ENCODE peak calls at places on chromosomes 3 and 15, in four cellular contexts. One of them, this sample, is unnamed.
A peak's percentile ranks its signal among the peaks of the same experiment; 100 is the strongest.

GRCh38 chr15:78983146-78983918 is 38.5 kb upstream of the CTSH start:
- DNase-seq in transverse colon: no peak
- DNase-seq in astrocyte of the spinal cord: no peak
- DNase-seq in heart right ventricle: no peak
- DNase-seq in this sample: no peak

GRCh38 chr3:32440481-32441350 is 49.1 kb downstream of the CMTM7 start:
- DNase-seq in transverse colon: no peak
- DNase-seq in astrocyte of the spinal cord: no peak
- DNase-seq in heart right ventricle: no peak
- DNase-seq in this sample: no peak

GRCh38 chr3:166864473-166865467 is 515.3 kb downstream of the ZBBX start:
- DNase-seq in transverse colon: no peak
- DNase-seq in astrocyte of the spinal cord: no peak
- DNase-seq in heart right ventricle: no peak
- DNase-seq in this sample: no peak

GRCh38 chr15:101308604-101309435 is 13.8 kb upstream of the SNRPA1 start:
- DNase-seq in transverse colon: no peak
- DNase-seq in astrocyte of the spinal cord: no peak
- DNase-seq in heart right ventricle: no peak
- DNase-seq in this sample: no peak

GRCh38 chr3:53195602-53196574 is 34.9 kb downstream of the PRKCD start:
- DNase-seq in transverse colon: peak; percentile 59
- DNase-seq in astrocyte of the spinal cord: peak; percentile 29
- DNase-seq in heart right ventricle: no peak
- DNase-seq in this sample: no peak

GRCh38 chr3:15332405-15333098 is at the start of gene SH3BP5:
- DNase-seq in transverse colon: peak; percentile 79
- DNase-seq in astrocyte of the spinal cord: peak; percentile 53
- DNase-seq in heart right ventricle: peak; percentile 69
- DNase-seq in this sample: no peak

GRCh38 chr3:192896208-192896607 is 21.4 kb downstream of the MB21D2 start:
- DNase-seq in transverse colon: no peak
- DNase-seq in astrocyte of the spinal cord: no peak
- DNase-seq in heart right ventricle: no peak
- DNase-seq in this sample: no peak

GRCh38 chr3:120382941-120383447 is 33.8 kb upstream of the LRRC58 start:
- DNase-seq in transverse colon: no peak
- DNase-seq in astrocyte of the spinal cord: no peak
- DNase-seq in heart right ventricle: no peak
- DNase-seq in this sample: no peak

GRCh38 chr3:148227534-148227933 is 470.2 kb upstream of the AGTR1 start:
- DNase-seq in transverse colon: no peak
- DNase-seq in astrocyte of the spinal cord: peak; percentile 42
- DNase-seq in heart right ventricle: no peak
- DNase-seq in this sample: no peak

GRCh38 chr3:14879161-14879888 is 60.6 kb downstream of the FGD5 start:
- DNase-seq in transverse colon: peak; percentile 64
- DNase-seq in astrocyte of the spinal cord: peak; percentile 7
- DNase-seq in heart right ventricle: no peak
- DNase-seq in this sample: no peak

GRCh38 chr3:36697397-36698001 is 66.9 kb downstream of the DCLK3 start:
- DNase-seq in transverse colon: no peak
- DNase-seq in astrocyte of the spinal cord: no peak
- DNase-seq in heart right ventricle: no peak
- DNase-seq in this sample: peak; percentile 3

GRCh38 chr3:69386535-69387385 is 872 bp upstream of the FRMD4B start:
- DNase-seq in transverse colon: no peak
- DNase-seq in astrocyte of the spinal cord: no peak
- DNase-seq in heart right ventricle: no peak
- DNase-seq in this sample: no peak

GRCh38 chr3:130702985-130703384 is 43.6 kb downstream of the PIK3R4 start:
- DNase-seq in transverse colon: no peak
- DNase-seq in astrocyte of the spinal cord: no peak
- DNase-seq in heart right ventricle: no peak
- DNase-seq in this sample: no peak

DNA sequence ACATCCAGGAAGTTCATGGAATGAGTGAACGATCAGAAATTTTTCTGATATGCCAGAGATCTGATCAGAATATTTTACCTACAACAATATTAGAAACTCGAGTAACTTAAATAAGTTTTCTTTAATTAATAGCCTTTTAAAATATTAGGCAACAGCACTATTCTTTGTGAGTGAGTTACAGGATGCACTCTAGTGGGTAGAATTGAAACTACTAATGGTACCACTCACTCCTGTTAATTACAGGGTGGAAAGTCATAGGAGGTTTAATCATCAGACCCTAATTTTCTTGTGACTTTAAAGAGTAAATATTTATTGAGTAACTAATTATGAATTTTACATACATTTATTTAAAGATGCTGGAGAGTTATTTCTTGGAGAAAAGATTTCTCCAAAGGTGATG is 217.3 kb downstream of the CACNA2D3 start:
- DNase-seq in transverse colon: no peak
- DNase-seq in astrocyte of the spinal cord: no peak
- DNase-seq in heart right ventricle: no peak
- DNase-seq in this sample: no peak
- TF ChIP-seq CTCF in transverse colon: no peak
- TF ChIP-seq CTCF in astrocyte of the spinal cord: no peak
- TF ChIP-seq CTCF in heart right ventricle: no peak
- TF ChIP-seq CTCF in this sample: peak; percentile 45

GRCh38 chr3:179745109-179745508 is 92.3 kb downstream of the USP13 start:
- DNase-seq in transverse colon: no peak
- DNase-seq in astrocyte of the spinal cord: no peak
- DNase-seq in heart right ventricle: no peak
- DNase-seq in this sample: no peak

DNA sequence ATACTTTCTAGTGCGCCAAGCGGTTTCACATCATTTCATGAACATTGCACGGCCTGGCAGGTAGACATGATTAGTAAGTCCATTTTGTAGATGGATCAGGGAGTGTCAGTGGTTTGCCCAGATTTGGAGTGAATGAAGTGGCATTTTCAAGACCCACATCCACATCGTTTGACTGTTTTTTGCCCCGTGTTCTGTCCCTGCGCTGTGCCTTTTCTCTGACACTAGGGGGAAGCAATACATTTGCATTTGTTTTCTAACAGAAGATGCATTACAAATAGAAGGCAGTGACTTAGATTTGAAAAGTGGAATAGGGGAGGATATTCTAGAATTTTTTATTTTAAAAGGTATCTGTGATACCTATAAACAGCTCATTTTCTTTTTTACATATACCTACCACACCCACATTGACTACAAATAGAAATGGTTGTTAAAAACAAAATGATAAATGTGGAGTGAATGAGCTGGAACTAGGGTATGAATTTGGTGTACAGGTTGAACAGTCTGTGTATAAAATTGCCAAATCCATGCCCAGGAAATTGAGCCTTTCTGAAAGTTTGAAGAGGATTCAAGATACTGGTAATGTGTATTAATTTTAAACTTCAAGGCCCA is 98.0 kb downstream of the USP13 start:
- DNase-seq in transverse colon: no peak
- DNase-seq in astrocyte of the spinal cord: peak; percentile 45
- DNase-seq in heart right ventricle: no peak
- DNase-seq in this sample: no peak
- TF ChIP-seq CTCF in transverse colon: peak; percentile 33
- TF ChIP-seq CTCF in astrocyte of the spinal cord: peak; percentile 84
- TF ChIP-seq CTCF in heart right ventricle: no peak
- TF ChIP-seq CTCF in this sample: peak; percentile 84

DNA sequence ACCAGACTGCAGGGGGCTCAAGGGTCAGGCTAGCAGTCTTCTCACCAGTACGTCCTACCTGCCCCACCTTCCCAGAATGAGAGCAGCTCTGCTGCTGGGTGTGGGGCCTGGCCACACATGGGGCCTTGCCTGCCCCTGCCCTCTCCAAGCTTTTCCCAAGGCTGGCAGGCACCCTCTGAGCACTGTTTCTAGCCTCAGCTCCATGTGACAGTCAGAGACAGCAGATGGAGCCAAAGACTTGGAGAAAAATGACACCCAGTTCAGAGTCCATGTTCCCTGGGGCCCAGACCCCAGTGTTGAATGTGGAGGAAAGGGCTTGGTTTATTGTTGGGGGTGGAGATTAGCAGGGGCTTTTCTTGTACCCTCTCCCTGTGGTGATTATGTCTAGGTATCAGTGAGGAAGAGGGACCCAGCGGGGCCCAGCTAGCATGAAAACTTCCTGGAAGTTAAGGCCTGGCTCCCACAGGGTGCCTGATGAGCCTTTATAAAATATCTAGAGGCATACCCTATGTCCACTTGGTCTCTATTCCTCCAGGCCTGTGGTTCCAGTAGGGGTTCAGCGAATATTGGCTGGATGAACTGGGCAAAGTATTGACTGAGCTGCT is 153.8 kb downstream of the EEFSEC start:
- DNase-seq in transverse colon: no peak
- DNase-seq in astrocyte of the spinal cord: no peak
- DNase-seq in heart right ventricle: no peak
- DNase-seq in this sample: no peak
- TF ChIP-seq CTCF in transverse colon: no peak
- TF ChIP-seq CTCF in astrocyte of the spinal cord: no peak
- TF ChIP-seq CTCF in heart right ventricle: no peak
- TF ChIP-seq CTCF in this sample: peak; percentile 71

GRCh38 chr3:81214626-81215025 is 546.8 kb downstream of the GBE1 start:
- DNase-seq in transverse colon: no peak
- DNase-seq in astrocyte of the spinal cord: peak; percentile 31
- DNase-seq in heart right ventricle: no peak
- DNase-seq in this sample: no peak

GRCh38 chr3:81216192-81216591 is 545.3 kb downstream of the GBE1 start:
- DNase-seq in transverse colon: no peak
- DNase-seq in astrocyte of the spinal cord: peak; percentile 63
- DNase-seq in heart right ventricle: no peak
- DNase-seq in this sample: no peak

DNA sequence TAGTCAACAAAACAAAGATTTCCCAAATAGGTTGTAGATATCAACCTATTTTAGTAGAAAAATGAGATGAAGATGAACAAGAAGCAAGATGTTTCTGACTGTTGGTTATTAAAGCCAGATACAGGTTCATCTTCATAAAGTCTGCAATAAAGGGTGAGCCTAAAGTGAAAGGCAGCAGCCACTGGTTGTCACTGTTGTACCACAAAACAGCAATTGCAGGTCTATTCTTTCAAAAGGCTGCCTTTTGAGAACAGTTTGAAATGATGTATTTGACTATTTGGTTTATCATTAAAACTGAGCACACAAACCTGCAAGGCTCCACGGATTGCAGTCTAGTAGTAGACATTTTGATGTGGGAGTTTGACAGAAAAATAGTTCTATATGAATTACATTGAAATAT is 543.4 kb downstream of the GBE1 start:
- DNase-seq in transverse colon: no peak
- DNase-seq in astrocyte of the spinal cord: peak; percentile 29
- DNase-seq in heart right ventricle: no peak
- DNase-seq in this sample: no peak
- TF ChIP-seq CTCF in transverse colon: no peak
- TF ChIP-seq CTCF in astrocyte of the spinal cord: peak; percentile 63
- TF ChIP-seq CTCF in heart right ventricle: no peak
- TF ChIP-seq CTCF in this sample: peak; percentile 43

DNA sequence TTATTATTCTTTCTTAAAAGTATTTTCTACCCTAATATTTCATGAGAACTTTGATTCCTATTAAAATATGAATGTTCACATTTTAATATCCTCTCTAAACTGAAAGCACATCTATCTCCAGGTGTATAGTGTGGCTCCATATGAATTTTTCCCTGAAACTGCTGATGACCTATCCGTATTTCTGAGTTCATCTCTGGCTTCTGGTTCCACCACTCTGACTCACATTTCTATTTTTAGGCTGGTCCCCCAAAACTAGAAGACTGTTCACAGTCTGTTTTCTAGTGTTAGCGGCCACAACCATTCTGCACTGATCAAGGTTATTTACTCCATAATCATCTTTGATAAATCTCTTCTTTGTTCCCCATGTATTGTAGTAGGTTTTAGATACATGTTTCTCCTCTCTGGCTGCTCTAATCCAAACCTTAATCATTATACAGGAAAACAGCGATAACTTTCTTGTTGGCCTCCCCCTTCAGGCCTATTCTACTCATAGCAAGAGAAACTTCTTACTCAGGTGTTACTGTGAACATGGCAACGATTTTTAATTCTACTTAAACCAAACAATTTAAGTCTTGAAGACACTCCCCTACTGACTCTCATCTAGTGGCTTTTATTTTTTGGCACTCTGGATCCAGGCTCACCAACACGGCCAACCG is 12.8 kb downstream of the ADPGK start:
- DNase-seq in transverse colon: no peak
- DNase-seq in astrocyte of the spinal cord: no peak
- DNase-seq in heart right ventricle: no peak
- DNase-seq in this sample: no peak
- TF ChIP-seq CTCF in transverse colon: no peak
- TF ChIP-seq CTCF in astrocyte of the spinal cord: peak; percentile 40
- TF ChIP-seq CTCF in heart right ventricle: no peak
- TF ChIP-seq CTCF in this sample: no peak